ENCODE peak calls at places on chromosomes 11 and 22, in five cellular contexts. B is H54, Q is A549, A is sigmoid colon, X is transverse colon. J is an unnamed sample.

GRCh38 chr11:23123766-23124165 is 263.5 kb upstream of the CCDC179 start:
- DNase-seq in B (no peak), Q (peak), A (no peak), X (no peak), J (no peak)

GRCh38 chr11:76670475-76671235 is at the start of gene LRRC32:
- DNase-seq in B (no peak), Q (no peak), A (peak), X (peak), J (no peak)

GRCh38 chr22:32562916-32563315 is 88.3 kb downstream of the FBXO7 start:
- DNase-seq in B (no peak), Q (no peak), A (no peak), X (no peak), J (no peak)

GRCh38 chr11:125257185-125257584 is 92.6 kb downstream of the PKNOX2 start:
- DNase-seq in B (peak), Q (peak), A (no peak), X (no peak), J (no peak)

GRCh38 chr22:45073064-45073463 is 63.3 kb upstream of the PHF21B start:
- DNase-seq in B (no peak), Q (no peak), A (no peak), X (no peak), J (no peak)

GRCh38 chr11:72349616-72350218 is 84.6 kb downstream of the CLPB start:
- DNase-seq in B (no peak), Q (no peak), A (peak), X (no peak), J (no peak)

GRCh38 chr11:26227311-26227710 is 104.6 kb upstream of the ANO3 start:
- DNase-seq in B (peak), Q (peak), A (no peak), X (no peak), J (no peak)

GRCh38 chr11:31641477-31642062 is 132.0 kb downstream of the ELP4 start:
- DNase-seq in B (no peak), Q (peak), A (no peak), X (peak), J (peak)

GRCh38 chr11:12075822-12076821 is 34.3 kb upstream of the MICAL2 start:
- DNase-seq in B (no peak), Q (peak), A (peak), X (peak), J (no peak)

GRCh38 chr11:69791266-69791665 is 16.1 kb upstream of the FGF4 start:
- DNase-seq in B (no peak), Q (no peak), A (no peak), X (no peak), J (no peak)

GRCh38 chr11:78210000-78210608 is 21.4 kb downstream of the USP35 start:
- DNase-seq in B (no peak), Q (no peak), A (peak), X (no peak), J (no peak)

GRCh38 chr11:79503028-79503427 is 62.2 kb upstream of the TENM4 start:
- DNase-seq in B (no peak), Q (no peak), A (no peak), X (no peak), J (no peak)

GRCh38 chr22:24112188-24112587 is 69.1 kb upstream of the SUSD2 start:
- DNase-seq in B (no peak), Q (no peak), A (no peak), X (no peak), J (no peak)

GRCh38 chr11:72629266-72629665 is 45.0 kb downstream of the PDE2A start:
- DNase-seq in B (peak), Q (no peak), A (peak), X (peak), J (no peak)

GRCh38 chr11:118164885-118165284 is 11.6 kb downstream of the SCN2B start:
- DNase-seq in B (no peak), Q (no peak), A (no peak), X (no peak), J (no peak)

GRCh38 chr11:44950036-44950624 is 553 bp downstream of the TP53I11 start:
- DNase-seq in B (no peak), Q (no peak), A (no peak), X (peak), J (no peak)

GRCh38 chr11:118200901-118201680 is 23.7 kb downstream of the JAML start:
- DNase-seq in B (no peak), Q (no peak), A (no peak), X (no peak), J (no peak)

GRCh38 chr11:79421820-79422219 is 19.0 kb downstream of the TENM4 start:
- DNase-seq in B (no peak), Q (no peak), A (no peak), X (no peak), J (no peak)

GRCh38 chr22:50698546-50698945 is 25.9 kb downstream of the SHANK3 start:
- DNase-seq in B (no peak), Q (no peak), A (peak), X (no peak), J (no peak)

GRCh38 chr11:86949995-86950993 is 4.9 kb downstream of the FZD4 start:
- DNase-seq in B (no peak), Q (no peak), A (no peak), X (no peak), J (no peak)

GRCh38 chr11:117180661-117181585 is 2.4 kb downstream of the SIDT2 start:
- DNase-seq in B (no peak), Q (peak), A (peak), X (peak), J (peak)

GRCh38 chr22:44711701-44712100 is 9.7 kb downstream of the PRR5 start:
- DNase-seq in B (no peak), Q (no peak), A (no peak), X (no peak), J (no peak)

GRCh38 chr11:198236-198806 is 5.4 kb downstream of the SCGB1C1 start:
- DNase-seq in B (no peak), Q (no peak), A (peak), X (peak), J (no peak)

GRCh38 chr11:82855616-82856015 is 44.6 kb downstream of the PRCP start:
- DNase-seq in B (no peak), Q (no peak), A (no peak), X (no peak), J (no peak)

GRCh38 chr11:58654079-58654907 is 31.8 kb downstream of the CNTF start:
- DNase-seq in B (peak), Q (peak), A (peak), X (peak), J (peak)

GRCh38 chr11:120431633-120432032 is 79.9 kb upstream of the GRIK4 start:
- DNase-seq in B (peak), Q (peak), A (no peak), X (no peak), J (peak)

GRCh38 chr11:34192481-34193401 is 87.3 kb downstream of the NAT10 start:
- DNase-seq in B (peak), Q (peak), A (peak), X (peak), J (no peak)

GRCh38 chr22:19466126-19466716 is 12.8 kb downstream of the UFD1 start:
- DNase-seq in B (no peak), Q (no peak), A (no peak), X (no peak), J (no peak)
- TF ChIP-seq POLR2A in B (no peak), Q (no peak), A (no peak), X (no peak), J (no peak)

GRCh38 chr11:66841861-66842260 is 1.4 kb upstream of the RCE1 start:
- DNase-seq in B (no peak), Q (no peak), A (peak), X (no peak), J (no peak)

GRCh38 chr11:66843776-66844495 is 695 bp downstream of the RCE1 start:
- DNase-seq in B (no peak), Q (no peak), A (peak), X (no peak), J (no peak)

GRCh38 chr11:66844496-66845142 is 1.4 kb downstream of the RCE1 start:
- DNase-seq in B (no peak), Q (no peak), A (peak), X (no peak), J (no peak)

GRCh38 chr11:66842501-66842895 is 743 bp upstream of the RCE1 start:
- DNase-seq in B (no peak), Q (no peak), A (peak), X (no peak), J (no peak)

DNA sequence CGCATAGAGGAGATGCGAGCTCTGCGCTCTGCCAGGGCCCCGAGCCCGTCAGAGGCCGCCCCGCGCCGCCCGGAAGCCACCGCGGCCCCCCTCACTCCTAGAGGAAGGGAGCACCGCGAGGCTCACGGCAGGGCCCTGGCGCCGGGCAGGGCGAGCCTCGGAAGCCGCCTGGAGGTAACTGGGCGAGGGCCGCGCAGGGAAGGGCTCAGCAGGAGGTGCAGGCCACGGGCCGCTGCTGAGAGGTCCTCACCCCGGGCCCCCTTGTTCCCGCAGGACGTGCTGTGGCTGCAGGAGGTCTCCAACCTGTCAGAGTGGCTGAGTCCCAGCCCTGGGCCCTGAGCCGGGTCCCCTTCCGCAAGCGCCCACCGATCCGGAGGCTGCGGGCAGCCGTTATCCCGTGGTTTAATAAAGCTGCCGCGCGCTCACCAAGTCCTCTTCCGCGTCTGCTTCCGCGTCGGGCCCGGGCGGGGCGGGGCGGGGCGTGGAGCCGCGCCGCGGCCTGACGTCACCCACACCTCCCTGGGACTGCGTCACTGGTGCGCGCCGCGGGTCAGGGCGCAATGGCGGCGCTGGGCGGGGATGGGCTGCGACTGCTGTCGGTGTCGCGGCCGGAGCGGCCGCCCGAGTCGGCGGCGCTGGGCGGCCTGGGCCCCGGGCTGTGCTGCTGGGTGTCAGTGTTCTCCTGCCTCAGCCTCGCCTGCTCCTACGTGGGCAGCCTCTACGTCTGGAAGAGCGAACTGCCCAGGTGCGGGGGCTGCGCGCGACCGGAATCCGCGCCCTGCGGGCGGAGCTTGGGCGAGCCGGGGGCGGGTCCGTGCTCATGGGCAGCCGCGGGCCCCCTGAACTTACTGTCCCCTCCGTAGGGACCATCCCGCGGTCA is at the start of gene RCE1:
- DNase-seq in B (peak), Q (peak), A (peak), X (peak), J (peak)
- TF ChIP-seq POLR2A in B (peak), Q (peak), A (peak), X (peak), J (peak)

DNA sequence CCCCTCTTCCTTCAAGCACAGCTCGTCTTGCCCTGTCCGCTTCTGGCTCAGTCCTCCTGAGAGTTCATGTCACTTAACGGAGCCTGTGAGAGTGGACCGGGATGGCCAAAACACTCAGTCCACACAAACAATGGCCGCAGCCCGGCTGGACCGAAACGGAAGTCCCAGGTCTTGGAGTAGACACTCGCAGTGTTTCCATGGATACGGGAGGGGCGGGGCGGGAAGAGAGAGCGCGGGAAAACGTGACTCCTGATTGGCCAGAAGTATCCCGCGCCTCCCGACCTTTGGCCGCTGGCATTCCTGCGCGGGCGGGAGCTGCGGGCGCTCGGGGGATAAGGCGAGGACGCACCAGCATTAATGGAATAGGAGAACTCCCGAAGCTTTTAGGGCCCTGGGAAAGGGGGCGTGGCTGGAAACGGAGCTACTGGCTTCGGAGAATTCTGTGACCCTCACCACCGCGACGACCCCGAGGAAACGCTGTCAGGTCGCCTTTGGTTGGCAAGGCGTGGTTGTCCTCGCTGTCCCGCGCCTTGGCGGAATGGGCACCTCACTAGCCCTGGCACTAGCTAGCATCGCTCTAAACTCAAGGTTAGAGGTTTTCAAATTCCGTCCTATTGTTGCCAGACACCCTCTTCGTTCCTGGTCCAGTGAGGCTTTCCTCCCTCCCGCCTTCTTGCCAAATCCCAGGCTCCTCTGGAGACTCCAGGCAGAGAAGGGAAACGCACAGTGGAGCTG is at the start of the genes NLRP14 and ZNF214:
- DNase-seq in B (peak), Q (peak), A (peak), X (peak), J (peak)
- TF ChIP-seq POLR2A in B (peak), Q (peak), A (no peak), X (no peak), J (no peak)

GRCh38 chr22:21865041-21865440 is 2.4 kb downstream of the MAPK1 start:
- DNase-seq in B (no peak), Q (no peak), A (peak), X (no peak), J (peak)

GRCh38 chr22:21862386-21863242 is 4.8 kb downstream of the MAPK1 start:
- DNase-seq in B (no peak), Q (no peak), A (no peak), X (no peak), J (peak)

GRCh38 chr22:21866821-21867527 is 471 bp downstream of the MAPK1 start:
- DNase-seq in B (peak), Q (peak), A (peak), X (peak), J (peak)

GRCh38 chr22:21868651-21869050 is 1.2 kb upstream of the MAPK1 start:
- DNase-seq in B (no peak), Q (no peak), A (no peak), X (no peak), J (no peak)

DNA sequence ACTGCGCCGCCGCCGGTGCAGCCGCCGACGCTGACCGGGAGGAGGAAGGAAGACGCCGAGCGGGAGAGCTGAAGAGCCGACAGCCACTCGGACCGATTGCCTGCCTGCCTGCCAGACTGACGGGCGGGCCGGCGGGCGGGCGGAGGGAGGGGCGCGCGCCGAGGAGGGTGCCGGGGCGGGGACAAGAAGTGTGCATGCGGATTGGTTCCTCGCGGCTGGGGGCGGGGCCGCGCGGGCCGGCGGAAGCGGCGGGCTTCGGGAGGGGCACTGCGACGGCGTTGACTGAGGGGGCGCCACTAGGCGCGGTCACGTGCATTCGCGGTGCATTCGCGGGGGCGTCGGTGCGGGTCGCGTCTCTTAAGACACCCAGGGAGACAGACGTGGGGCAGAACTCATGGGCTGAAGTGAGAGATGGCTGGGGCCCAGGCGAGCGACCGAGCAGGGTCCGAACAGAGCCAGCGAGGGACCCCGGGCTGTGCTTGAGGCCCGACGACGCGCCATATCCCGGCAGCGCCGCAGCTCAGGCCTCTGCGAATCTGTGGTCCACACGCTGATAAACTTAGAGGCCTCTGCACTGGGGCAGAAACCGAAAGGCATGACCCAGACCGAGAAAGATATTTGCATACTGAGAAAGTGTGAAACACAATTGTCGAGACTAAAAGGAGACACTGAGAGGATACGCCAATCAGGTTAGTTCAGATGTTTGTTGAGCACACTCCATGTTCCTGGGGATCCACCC is at the start of gene MAPK1:
- DNase-seq in B (peak), Q (peak), A (peak), X (peak), J (peak)
- TF ChIP-seq POLR2A in B (peak), Q (peak), A (peak), X (peak), J (peak)

DNA sequence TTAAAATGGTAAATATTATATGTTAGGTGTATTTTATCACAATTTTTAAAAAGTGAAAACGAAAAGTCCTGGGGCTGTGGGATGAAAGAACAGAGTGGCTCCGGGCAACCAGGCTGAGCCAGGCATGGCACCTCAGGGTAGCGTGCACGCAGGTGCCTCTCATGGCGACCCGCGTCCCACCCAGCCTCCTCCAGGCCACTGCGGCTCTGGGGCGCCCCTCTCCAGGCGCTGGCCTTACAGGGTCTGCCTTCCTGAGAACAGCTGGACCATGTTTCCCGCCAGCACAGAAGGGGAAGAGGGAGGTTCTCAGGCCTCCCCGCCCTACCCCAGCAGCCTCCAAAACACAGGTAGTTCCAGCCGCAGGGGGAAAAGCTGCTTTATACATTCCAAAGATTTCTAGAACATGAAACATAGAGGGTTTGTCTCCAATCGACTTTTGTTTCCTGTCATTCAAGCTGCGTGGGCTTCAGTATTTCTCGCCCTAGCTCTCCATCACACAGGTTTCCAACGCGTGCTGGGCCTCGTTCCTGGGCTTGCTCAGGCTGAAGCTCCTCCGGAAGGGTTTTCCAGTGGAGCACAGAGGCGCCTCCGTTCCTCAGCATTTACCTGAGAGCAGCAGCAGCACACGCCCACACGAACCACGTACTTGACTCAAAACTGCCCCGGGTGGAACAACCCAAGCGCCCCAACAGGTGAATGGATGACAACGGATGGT is 10.5 kb downstream of the EHD1 start:
- DNase-seq in B (no peak), Q (no peak), A (no peak), X (no peak), J (no peak)
- TF ChIP-seq POLR2A in B (no peak), Q (no peak), A (no peak), X (no peak), J (no peak)

DNA sequence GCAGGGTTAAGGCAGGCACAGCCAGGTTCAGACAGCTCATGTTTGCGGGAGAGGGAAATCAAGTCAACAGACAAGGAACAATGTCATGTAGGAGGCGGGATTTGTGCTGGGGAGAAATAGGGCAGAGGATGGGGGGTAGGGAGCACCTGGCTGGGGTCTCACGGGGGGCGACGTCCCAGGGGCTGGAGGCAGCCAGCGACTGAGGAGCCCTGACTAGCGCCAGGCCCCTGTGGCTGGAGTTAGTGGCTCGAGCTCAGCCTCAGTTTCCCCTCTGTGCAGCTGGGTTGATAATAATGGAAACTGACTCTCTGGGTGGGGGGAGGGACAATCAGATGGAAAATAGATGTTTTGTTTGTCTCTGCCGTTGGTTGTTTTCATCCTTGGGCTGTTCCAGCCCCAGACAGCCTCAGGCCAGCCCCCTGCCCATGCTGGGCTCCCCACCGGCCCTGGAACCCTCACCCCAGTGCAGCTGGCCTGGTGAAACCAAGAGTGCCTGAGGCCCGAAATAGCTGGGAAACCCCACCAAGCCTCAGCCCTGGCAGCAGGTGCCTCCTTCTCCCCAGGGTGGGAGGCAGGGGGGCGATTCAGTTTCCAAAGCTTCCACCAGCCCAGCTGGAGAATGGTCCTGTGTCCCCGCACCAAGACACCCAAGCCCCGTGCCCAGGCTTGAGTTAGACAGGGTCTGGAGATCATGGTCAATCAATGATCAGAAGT is 44.1 kb downstream of the IGLL5 start:
- DNase-seq in B (no peak), Q (no peak), A (no peak), X (peak), J (no peak)
- TF ChIP-seq POLR2A in B (no peak), Q (no peak), A (no peak), X (no peak), J (no peak)

GRCh38 chr11:70841264-70841663 is 411.1 kb downstream of the SHANK2 start:
- DNase-seq in B (no peak), Q (no peak), A (no peak), X (no peak), J (no peak)

GRCh38 chr11:70839851-70840250 is 412.5 kb downstream of the SHANK2 start:
- DNase-seq in B (no peak), Q (no peak), A (no peak), X (no peak), J (no peak)

GRCh38 chr11:70836071-70836470 is 416.3 kb downstream of the SHANK2 start:
- DNase-seq in B (no peak), Q (no peak), A (no peak), X (no peak), J (no peak)

GRCh38 chr11:70834984-70835560 is 417.3 kb downstream of the SHANK2 start:
- DNase-seq in B (no peak), Q (no peak), A (no peak), X (no peak), J (no peak)

GRCh38 chr11:70838198-70838597 is 414.2 kb downstream of the SHANK2 start:
- DNase-seq in B (no peak), Q (no peak), A (no peak), X (no peak), J (no peak)
- TF ChIP-seq POLR2A in B (no peak), Q (no peak), A (no peak), X (no peak), J (no peak)

GRCh38 chr11:1735271-1735670 is 15.1 kb downstream of the IFITM10 start:
- DNase-seq in B (no peak), Q (no peak), A (no peak), X (no peak), J (no peak)
- TF ChIP-seq POLR2A in B (no peak), Q (no peak), A (no peak), X (no peak), J (no peak)

J was measured in erythroblast.